ENCODE peak calls at places on chromosomes 4 and X, in four cellular contexts. N is breast epithelium, H is NB4, T is endothelial cell. L is an unnamed sample.

GRCh38 chr4:98267498-98267897 is 6.3 kb downstream of the RAP1GDS1 start:
- DNase-seq in N (no peak), H (no peak), T (no peak), L (no peak)

GRCh38 chr4:89482248-89482647 is 174.6 kb upstream of the GPRIN3 start:
- DNase-seq in N (no peak), H (peak; percentile 37), T (no peak), L (no peak)

GRCh38 chr4:183996868-183997267 is 91.8 kb downstream of the STOX2 start:
- DNase-seq in N (no peak), H (no peak), T (no peak), L (no peak)

GRCh38 chr4:72471816-72472215 is 97.2 kb downstream of the ADAMTS3 start:
- DNase-seq in N (no peak), H (no peak), T (no peak), L (no peak)

GRCh38 chr4:11418610-11419009 is 10.1 kb downstream of the HS3ST1 start:
- DNase-seq in N (no peak), H (peak; percentile 57), T (peak; percentile 26), L (no peak)

GRCh38 chr4:20394471-20394870 is 142.8 kb downstream of the SLIT2 start:
- DNase-seq in N (no peak), H (no peak), T (no peak), L (no peak)

GRCh38 chr4:152943673-152944072 is 7.5 kb downstream of the FHDC1 start:
- DNase-seq in N (peak; percentile 30), H (no peak), T (no peak), L (no peak)

GRCh38 chr4:53804719-53805118 is 213.4 kb upstream of the LNX1 start:
- DNase-seq in N (no peak), H (peak; percentile 67), T (no peak), L (no peak)

GRCh38 chrX:105758784-105759183 is 63.6 kb upstream of the NRK start:
- DNase-seq in N (no peak), H (no peak), T (no peak), L (no peak)

GRCh38 chrX:12657881-12658280 is 133.3 kb upstream of the PRPS2 start:
- DNase-seq in N (no peak), H (no peak), T (no peak), L (no peak)

GRCh38 chr4:113531572-113531971 is 230.0 kb downstream of the CAMK2D start:
- DNase-seq in N (no peak), H (no peak), T (no peak), L (no peak)

GRCh38 chr4:88809561-88810219 is 112.1 kb upstream of the NAP1L5 start:
- DNase-seq in N (no peak), H (no peak), T (no peak), L (no peak)

GRCh38 chr4:7684294-7684693 is 249.6 kb upstream of the PSAPL1 start:
- DNase-seq in N (no peak), H (no peak), T (no peak), L (no peak)

GRCh38 chr4:80385397-80386280 is 50.1 kb downstream of the CFAP299 start:
- DNase-seq in N (no peak), H (no peak), T (no peak), L (no peak)

GRCh38 chrX:15146515-15146914 is 123.4 kb downstream of the ASB9 start:
- DNase-seq in N (no peak), H (peak; percentile 30), T (peak; percentile 39), L (no peak)

GRCh38 chr4:69658133-69658532 is 5.1 kb upstream of the UGT2A1 start:
- DNase-seq in N (no peak), H (no peak), T (no peak), L (no peak)

GRCh38 chr4:173735055-173735454 is 205.0 kb upstream of the HAND2 start:
- DNase-seq in N (no peak), H (no peak), T (no peak), L (no peak)

GRCh38 chr4:82865592-82865991 is 25.4 kb downstream of the SEC31A start:
- DNase-seq in N (no peak), H (peak; percentile 79), T (no peak), L (no peak)

GRCh38 chr4:41346306-41347061 is 89.8 kb downstream of the UCHL1 start:
- DNase-seq in N (no peak), H (no peak), T (no peak), L (no peak)

GRCh38 chr4:89800527-89801103 is 36.3 kb downstream of the SNCA start:
- DNase-seq in N (no peak), H (no peak), T (no peak), L (no peak)

GRCh38 chr4:40524642-40525041 is 105.0 kb downstream of the RBM47 start:
- DNase-seq in N (no peak), H (no peak), T (no peak), L (no peak)

GRCh38 chr4:24831637-24832036 is 36.3 kb downstream of the SOD3 start:
- DNase-seq in N (no peak), H (no peak), T (no peak), L (no peak)

GRCh38 chr4:149521611-149522010 is 294.0 kb downstream of the IQCM start:
- DNase-seq in N (no peak), H (no peak), T (no peak), L (no peak)

GRCh38 chr4:73904491-73904890 is 35.3 kb downstream of the CXCL1 start:
- DNase-seq in N (no peak), H (peak; percentile 10), T (no peak), L (no peak)

GRCh38 chrX:101485212-101486064 is at the start of gene ARMCX4:
- DNase-seq in N (peak; percentile 46), H (no peak), T (peak; percentile 53), L (peak; percentile 48)

GRCh38 chr4:30385650-30386049 is 334.5 kb upstream of the PCDH7 start:
- DNase-seq in N (no peak), H (peak; percentile 14), T (no peak), L (no peak)

GRCh38 chr4:1446502-1447153 is 40.4 kb upstream of the NKX1-1 start:
- DNase-seq in N (no peak), H (no peak), T (no peak), L (no peak)

GRCh38 chr4:77893451-77893850 is 30.8 kb downstream of the MRPL1 start:
- DNase-seq in N (no peak), H (no peak), T (no peak), L (no peak)

GRCh38 chr4:151865327-151865726 is 104.5 kb upstream of the GATB start:
- DNase-seq in N (peak; percentile 21), H (peak; percentile 88), T (no peak), L (no peak)

GRCh38 chrX:134460005-134460860 is at the start of gene HPRT1:
- DNase-seq in N (peak; percentile 50), H (peak; percentile 86), T (peak; percentile 64), L (peak; percentile 78)

GRCh38 chrX:110125435-110125834 is 122.5 kb downstream of the TMEM164 start:
- DNase-seq in N (no peak), H (no peak), T (peak; percentile 9), L (no peak)
- TF ChIP-seq CTCF in N (no peak), H (peak; percentile 4), T (no peak), L (no peak)

DNA sequence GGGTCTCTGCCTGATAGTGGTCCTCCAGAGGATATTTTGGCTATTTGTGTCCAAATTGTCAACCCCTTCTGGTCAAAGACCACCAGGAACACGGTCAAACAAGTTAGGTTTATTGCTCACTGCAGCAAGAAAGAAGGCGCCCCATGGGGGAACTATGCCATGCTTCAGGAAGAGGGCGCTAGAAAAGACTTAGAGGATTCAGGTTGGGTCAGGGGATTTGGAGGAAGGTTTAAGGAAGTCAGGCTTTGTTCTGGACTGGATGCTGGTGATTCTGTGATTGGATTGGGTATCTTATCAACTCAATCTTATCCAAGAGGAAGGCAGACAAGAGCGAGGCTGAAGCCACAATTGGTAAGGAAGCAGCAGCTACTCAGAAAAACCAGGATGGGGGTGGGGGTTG is 14.3 kb upstream of the ELF4 start:
- DNase-seq in N (no peak), H (no peak), T (no peak), L (no peak)
- TF ChIP-seq CTCF in N (no peak), H (no peak), T (no peak), L (no peak)

GRCh38 chr4:6032249-6033244 is 14.3 kb upstream of the C4orf50 start:
- DNase-seq in N (no peak), H (no peak), T (no peak), L (no peak)
- TF ChIP-seq CTCF in N (no peak), H (no peak), T (peak; percentile 21), L (no peak)

DNA sequence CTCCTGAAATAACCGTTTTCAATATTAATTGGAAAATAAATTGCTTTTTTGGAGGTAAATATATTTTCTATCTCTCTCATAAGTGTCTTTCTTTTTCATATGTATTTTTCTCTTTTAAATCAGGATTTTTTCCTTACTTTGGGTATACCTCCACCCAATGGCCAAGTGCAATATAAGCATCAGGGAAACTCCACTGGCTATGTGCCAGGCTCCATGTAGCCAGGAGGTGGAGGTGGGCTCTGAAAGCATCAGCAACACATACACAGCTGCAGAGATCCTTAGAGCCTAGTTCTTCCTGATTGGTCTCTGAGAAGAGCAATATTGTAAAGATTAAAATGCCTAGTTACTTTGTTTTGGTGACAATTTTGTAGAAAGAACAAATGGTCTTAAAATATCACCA is 3.4 kb downstream of the GABRA2 start:
- DNase-seq in N (no peak), H (no peak), T (no peak), L (peak; percentile 35)
- TF ChIP-seq CTCF in N (no peak), H (no peak), T (no peak), L (no peak)

L was measured in mesothelial cell of epicardium.